ENCODE peak calls at places on chromosome 7, in six cellular contexts. T, V, W, D, Q and J are unnamed samples.

GRCh38 chr7:82605247-82605864 is 161.8 kb upstream of the CACNA2D1 start:
- DNase-seq in W (no peak), T (peak; percentile 29), D (peak; percentile 60), V (peak; percentile 20), Q (peak; percentile 46), J (peak; percentile 21)

GRCh38 chr7:35831208-35831607 is 30.4 kb downstream of the SEPTIN7 start:
- DNase-seq in W (no peak), T (no peak), Q (peak; percentile 50), D (no peak), V (peak; percentile 62), J (no peak)

GRCh38 chr7:10106609-10107008 is 867.1 kb upstream of the PHF14 start:
- DNase-seq in V (no peak), D (no peak), W (no peak), Q (no peak), T (no peak), J (no peak)

GRCh38 chr7:332020-332517 is 42.1 kb downstream of the FOXL3 start:
- DNase-seq in Q (no peak), D (no peak), T (no peak), V (no peak), W (no peak), J (no peak)

GRCh38 chr7:150978136-150978789 is at the start of gene KCNH2:
- DNase-seq in D (peak; percentile 73), W (no peak), Q (no peak), V (no peak), T (peak; percentile 78), J (peak; percentile 80)

GRCh38 chr7:134512271-134512670 is 15.1 kb upstream of the AKR1B10 start:
- DNase-seq in V (no peak), Q (no peak), T (no peak), W (peak; percentile 100), D (no peak), J (no peak)

GRCh38 chr7:1993031-1993685 is 239.6 kb downstream of the MAD1L1 start:
- DNase-seq in W (no peak), Q (no peak), V (no peak), D (no peak), T (no peak), J (no peak)

GRCh38 chr7:23431596-23432284 is 38.6 kb downstream of the IGF2BP3 start:
- DNase-seq in W (no peak), Q (peak; percentile 38), D (no peak), T (peak; percentile 26), V (peak; percentile 20), J (no peak)

GRCh38 chr7:115435178-115435577 is 513.3 kb downstream of the MDFIC start:
- DNase-seq in Q (no peak), D (no peak), T (no peak), W (no peak), V (no peak), J (no peak)

GRCh38 chr7:148540041-148540738 is 50.4 kb upstream of the C7orf33 start:
- DNase-seq in D (peak; percentile 31), Q (peak; percentile 59), V (peak; percentile 79), T (no peak), W (no peak), J (no peak)

GRCh38 chr7:22302951-22303423 is 54.0 kb downstream of the RAPGEF5 start:
- DNase-seq in W (no peak), V (no peak), Q (no peak), D (no peak), T (no peak), J (peak; percentile 43)

GRCh38 chr7:79506481-79506880 is 53.0 kb upstream of the MAGI2 start:
- DNase-seq in Q (peak; percentile 61), W (no peak), T (no peak), V (peak; percentile 78), D (peak; percentile 6), J (no peak)

GRCh38 chr7:79507161-79507560 is 53.7 kb upstream of the MAGI2 start:
- DNase-seq in Q (no peak), T (no peak), D (no peak), V (no peak), W (no peak), J (no peak)

GRCh38 chr7:79504607-79505389 is 51.3 kb upstream of the MAGI2 start:
- DNase-seq in T (no peak), V (peak; percentile 33), W (no peak), Q (peak; percentile 28), D (peak; percentile 33), J (no peak)

GRCh38 chr7:79497728-79498127 is 44.3 kb upstream of the MAGI2 start:
- DNase-seq in T (no peak), Q (no peak), V (no peak), W (no peak), D (no peak), J (no peak)

GRCh38 chr7:79502151-79502550 is 48.7 kb upstream of the MAGI2 start:
- DNase-seq in Q (no peak), V (no peak), W (no peak), D (no peak), T (no peak), J (no peak)
- TF ChIP-seq CTCF in Q (no peak), V (no peak), W (peak; percentile 41), D (peak; percentile 6), T (peak; percentile 38), J (peak; percentile 31)

GRCh38 chr7:92824450-92824849 is 11.9 kb downstream of the CDK6 start:
- DNase-seq in D (no peak), Q (no peak), V (no peak), T (no peak), W (no peak), J (no peak)
- H4K20me1 ChIP-seq in D (peaks cover 13% of the 10 kb centered on the region), Q (peaks cover 74% of the 10 kb centered on the region), V (no peaks in the 10 kb centered on the region), T (no peaks in the 10 kb centered on the region), W (peaks cover 24% of the 10 kb centered on the region), J (peaks cover 26% of the 10 kb centered on the region)

GRCh38 chr7:157619753-157620525 is 283.1 kb downstream of the DNAJB6 start:
- DNase-seq in V (no peak), T (no peak), D (no peak), Q (no peak), W (no peak), J (no peak)
- H3K9me3 ChIP-seq in V (no peaks in the 10 kb centered on the region), T (no peaks in the 10 kb centered on the region), D (no peaks in the 10 kb centered on the region), Q (peaks cover 54% of the 10 kb centered on the region), W (no peaks in the 10 kb centered on the region), J (no peaks in the 10 kb centered on the region)

GRCh38 chr7:55521543-55522267 is 50.6 kb downstream of the VOPP1 start:
- DNase-seq in V (no peak), W (no peak), D (no peak), T (no peak), Q (peak; percentile 13), J (no peak)
- TF ChIP-seq CTCF in V (no peak), W (no peak), D (no peak), T (no peak), Q (no peak), J (no peak)

GRCh38 chr7:98617051-98617959 is at the start of gene NPTX2:
- DNase-seq in V (peak; percentile 19), W (no peak), D (peak; percentile 71), Q (no peak), T (no peak), J (no peak)
- H4K20me1 ChIP-seq in V (no peaks in the 10 kb centered on the region), W (no peaks in the 10 kb centered on the region), D (no peaks in the 10 kb centered on the region), Q (no peaks in the 10 kb centered on the region), T (no peaks in the 10 kb centered on the region), J (peaks cover 11% of the 10 kb centered on the region)

GRCh38 chr7:49563693-49564378 is 209.6 kb upstream of the VWC2 start:
- DNase-seq in T (no peak), Q (no peak), V (no peak), D (no peak), W (no peak), J (no peak)

GRCh38 chr7:49564379-49564714 is 209.1 kb upstream of the VWC2 start:
- DNase-seq in V (no peak), D (no peak), T (no peak), W (no peak), Q (no peak), J (no peak)
- H3K9me3 ChIP-seq in V (no peaks in the 10 kb centered on the region), D (no peaks in the 10 kb centered on the region), T (peaks cover 6% of the 10 kb centered on the region), W (no peaks in the 10 kb centered on the region), Q (peaks cover 10% of the 10 kb centered on the region), J (no peaks in the 10 kb centered on the region)

GRCh38 chr7:28573751-28574295 is 161.5 kb downstream of the CREB5 start:
- DNase-seq in Q (peak; percentile 42), D (no peak), T (peak; percentile 26), W (peak; percentile 76), V (peak; percentile 92), J (no peak)

GRCh38 chr7:28572321-28573058 is 160.2 kb downstream of the CREB5 start:
- DNase-seq in D (no peak), T (peak; percentile 45), V (no peak), Q (no peak), W (no peak), J (no peak)

GRCh38 chr7:28573059-28573553 is 160.8 kb downstream of the CREB5 start:
- DNase-seq in Q (peak; percentile 47), W (peak; percentile 89), V (peak; percentile 92), D (no peak), T (peak; percentile 57), J (no peak)

GRCh38 chr7:28571405-28571804 is 159.1 kb downstream of the CREB5 start:
- DNase-seq in V (no peak), T (no peak), W (no peak), Q (no peak), D (no peak), J (no peak)

GRCh38 chr7:28575241-28575643 is 162.9 kb downstream of the CREB5 start:
- DNase-seq in T (no peak), Q (peak; percentile 22), V (peak; percentile 66), W (peak; percentile 66), D (no peak), J (no peak)
- TF ChIP-seq CTCF in T (no peak), Q (no peak), V (no peak), W (no peak), D (no peak), J (no peak)

GRCh38 chr7:5423272-5423843 is at the start of gene TNRC18:
- DNase-seq in T (peak; percentile 54), W (no peak), V (no peak), Q (no peak), D (no peak), J (peak; percentile 63)

GRCh38 chr7:5423844-5424688 is 432 bp upstream of the TNRC18 start:
- DNase-seq in Q (peak; percentile 99), V (peak; percentile 98), D (peak; percentile 99), W (peak; percentile 93), T (peak; percentile 87), J (peak; percentile 92)

GRCh38 chr7:5426226-5426475 is 2.5 kb upstream of the TNRC18 start:
- DNase-seq in T (no peak), Q (peak; percentile 66), D (no peak), W (peak; percentile 73), V (peak; percentile 77), J (no peak)

GRCh38 chr7:5425507-5426225 is 2.0 kb upstream of the TNRC18 start:
- DNase-seq in T (no peak), D (peak; percentile 88), V (peak; percentile 86), W (peak; percentile 71), Q (peak; percentile 89), J (no peak)

DNA sequence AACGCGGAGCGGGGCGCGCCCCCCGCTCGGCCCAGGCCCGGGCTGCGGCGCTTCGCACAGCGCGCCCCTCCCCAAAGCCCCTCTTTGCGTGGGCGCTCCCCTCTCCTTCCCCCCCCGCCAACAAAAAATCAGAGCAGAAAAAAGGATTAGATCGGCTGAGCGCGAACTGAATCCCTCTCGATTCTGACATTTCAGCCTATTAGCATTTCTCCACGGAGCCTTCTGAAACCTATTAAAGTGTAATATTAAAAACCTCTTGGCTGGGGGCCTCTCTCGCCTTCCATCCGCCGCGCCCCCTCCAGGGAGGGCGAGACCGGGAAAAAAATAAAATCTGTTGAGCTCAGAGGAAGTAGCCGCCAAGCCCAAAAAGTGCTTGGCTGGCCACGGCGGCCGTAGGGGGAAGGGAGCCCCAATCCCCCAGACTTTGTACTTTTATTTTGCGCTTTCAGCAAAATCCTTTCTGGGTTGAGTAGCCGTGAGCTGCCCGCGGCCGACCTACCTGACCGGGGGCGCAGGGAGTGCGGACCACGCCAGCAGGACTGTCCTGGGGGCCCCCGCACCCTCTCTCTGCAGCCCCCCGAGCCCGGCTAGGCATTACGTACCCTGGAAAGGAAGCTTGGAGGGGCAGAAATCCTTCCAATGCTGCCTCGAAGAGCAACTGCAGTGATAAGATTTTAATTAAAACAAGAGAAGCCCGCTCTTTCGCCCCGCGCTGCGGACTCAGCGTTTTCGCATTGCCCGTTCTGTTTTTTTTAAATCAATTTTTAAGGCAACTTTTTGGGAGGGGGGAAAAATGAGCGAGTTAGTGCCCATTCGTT is 1.3 kb upstream of the TNRC18 start:
- DNase-seq in Q (peak; percentile 33), W (peak; percentile 43), T (no peak), D (peak; percentile 74), V (peak; percentile 59), J (peak; percentile 19)
- H4K20me1 ChIP-seq in Q (peaks cover 7% of the 10 kb centered on the region), W (no peaks in the 10 kb centered on the region), T (no peaks in the 10 kb centered on the region), D (peaks cover 17% of the 10 kb centered on the region), V (no peaks in the 10 kb centered on the region), J (peaks cover 48% of the 10 kb centered on the region)